ENCODE peak calls at places on chromosome 1, in six cellular contexts. M, Q, R, C, J and T are unnamed samples.
A peak's percentile ranks its signal among the peaks of the same experiment; 100 is the strongest.

GRCh38 chr1:206814716-206815341 is 42.5 kb upstream of the IL10 start:
- DNase-seq in M (no peak), Q (no peak), R (no peak), C (no peak), J (peak; percentile 34), T (no peak)

GRCh38 chr1:110309139-110309538 is 30.0 kb upstream of the RBM15 start:
- DNase-seq in M (no peak), Q (no peak), R (no peak), C (no peak), J (no peak), T (no peak)

GRCh38 chr1:116380499-116381316 is 7.7 kb downstream of the ATP1A1 start:
- DNase-seq in M (no peak), Q (no peak), R (no peak), C (no peak), J (no peak), T (no peak)

GRCh38 chr1:121519042-121519755 is 334.4 kb downstream of the SRGAP2C start:
- DNase-seq in M (peak; percentile 82), Q (no peak), R (no peak), C (peak; percentile 69), J (peak; percentile 53), T (peak; percentile 57)

GRCh38 chr1:12052008-12052573 is 11.0 kb upstream of the TNFRSF8 start:
- DNase-seq in M (no peak), Q (no peak), R (peak; percentile 78), C (peak; percentile 37), J (peak; percentile 52), T (no peak)

GRCh38 chr1:14745815-14746214 is 147.3 kb downstream of the KAZN start:
- DNase-seq in M (no peak), Q (no peak), R (no peak), C (no peak), J (no peak), T (no peak)

GRCh38 chr1:168386949-168387586 is 106.4 kb downstream of the TBX19 start:
- DNase-seq in M (no peak), Q (no peak), R (peak; percentile 77), C (peak; percentile 65), J (peak; percentile 28), T (peak; percentile 54)

GRCh38 chr1:241457421-241457820 is 62.1 kb downstream of the FH start:
- DNase-seq in M (no peak), Q (no peak), R (no peak), C (no peak), J (no peak), T (no peak)

GRCh38 chr1:44129616-44130500 is 11.2 kb downstream of the KLF17 start:
- DNase-seq in M (no peak), Q (no peak), R (no peak), C (no peak), J (no peak), T (no peak)

GRCh38 chr1:200453544-200453905 is 43.7 kb upstream of the ZNF281 start:
- DNase-seq in M (no peak), Q (no peak), R (no peak), C (no peak), J (no peak), T (no peak)

GRCh38 chr1:1429671-1430073 is 5.8 kb upstream of the VWA1 start:
- DNase-seq in M (no peak), Q (no peak), R (no peak), C (no peak), J (no peak), T (no peak)

GRCh38 chr1:116302281-116302680 is 70.8 kb upstream of the ATP1A1 start:
- DNase-seq in M (no peak), Q (no peak), R (no peak), C (no peak), J (no peak), T (no peak)

GRCh38 chr1:215141460-215141859 is 58.9 kb downstream of the KCNK2 start:
- DNase-seq in M (no peak), Q (no peak), R (no peak), C (no peak), J (no peak), T (no peak)

GRCh38 chr1:92031281-92032110 is 1.7 kb downstream of the EPHX4 start:
- DNase-seq in M (no peak), Q (no peak), R (no peak), C (no peak), J (no peak), T (no peak)

GRCh38 chr1:38026592-38027200 is 14.2 kb downstream of the UTP11 start:
- DNase-seq in M (peak; percentile 72), Q (no peak), R (no peak), C (peak; percentile 56), J (peak; percentile 35), T (no peak)

GRCh38 chr1:160032165-160032827 is 506 bp upstream of the PIGM start:
- DNase-seq in M (peak; percentile 12), Q (no peak), R (no peak), C (no peak), J (no peak), T (no peak)

GRCh38 chr1:82392513-82392912 is 591.8 kb downstream of the ADGRL2 start:
- DNase-seq in M (no peak), Q (no peak), R (no peak), C (no peak), J (no peak), T (no peak)

GRCh38 chr1:241612533-241613505 is 27.4 kb downstream of the CHML start:
- DNase-seq in M (no peak), Q (no peak), R (no peak), C (no peak), J (no peak), T (no peak)

GRCh38 chr1:156119503-156120209 is 5.1 kb downstream of the LMNA start:
- DNase-seq in M (no peak), Q (no peak), R (peak; percentile 63), C (peak; percentile 70), J (no peak), T (no peak)

GRCh38 chr1:59298710-59299346 is 1.9 kb downstream of the FGGY start:
- DNase-seq in M (no peak), Q (no peak), R (no peak), C (no peak), J (no peak), T (no peak)

DNA sequence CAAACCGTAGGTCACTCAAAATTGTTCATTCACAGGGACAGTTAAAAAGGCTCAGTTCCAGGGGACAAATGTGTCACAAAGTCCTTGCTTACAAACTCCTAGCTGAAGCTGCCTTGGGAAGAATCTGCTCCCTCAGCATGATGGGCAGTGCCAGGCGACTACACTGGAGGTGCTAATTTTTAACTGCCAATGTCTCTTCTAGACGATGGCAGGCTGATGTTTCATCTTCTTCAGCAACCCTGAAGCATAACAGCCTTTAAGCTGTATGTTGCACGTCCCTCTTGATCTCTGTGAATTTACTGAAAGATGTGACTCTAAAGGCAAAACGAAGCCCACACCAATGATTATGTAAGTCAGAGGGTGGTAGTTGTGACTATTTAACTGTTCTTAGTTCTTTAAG is 11.3 kb downstream of the COA7 start:
- DNase-seq in M (no peak), Q (no peak), R (no peak), C (no peak), J (no peak), T (no peak)
- H3K36me3 ChIP-seq in M (peaks cover 58% of the 10 kb centered on the region), Q (no peaks in the 10 kb centered on the region), R (no peaks in the 10 kb centered on the region), C (no peaks in the 10 kb centered on the region), J (no peaks in the 10 kb centered on the region), T (peaks cover 13% of the 10 kb centered on the region)

DNA sequence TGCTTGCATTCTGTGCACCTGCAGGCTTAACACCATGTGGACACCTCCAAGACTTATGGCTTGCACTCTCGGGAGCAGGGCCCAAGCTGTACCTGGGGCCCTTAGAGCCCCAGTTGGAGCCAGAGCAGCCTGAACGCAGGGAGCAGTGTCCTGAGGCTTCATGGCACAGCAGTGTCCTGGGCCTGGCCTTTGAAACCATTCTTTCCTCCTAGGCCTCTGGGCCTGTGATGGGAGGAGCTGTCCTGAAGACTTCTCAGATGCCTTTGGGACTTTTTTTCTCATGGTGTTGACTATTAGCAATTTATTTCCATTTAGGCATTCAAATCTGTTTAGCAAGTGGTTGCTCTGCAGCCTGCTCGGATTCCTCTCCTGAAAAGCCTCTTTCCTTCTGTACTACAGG is 11.0 kb downstream of the RPTN start:
- DNase-seq in M (no peak), Q (no peak), R (no peak), C (no peak), J (no peak), T (no peak)
- H3K9me3 ChIP-seq in M (no peaks in the 10 kb centered on the region), Q (no peaks in the 10 kb centered on the region), R (no peaks in the 10 kb centered on the region), C (peaks cover 19% of the 10 kb centered on the region), J (peaks cover 22% of the 10 kb centered on the region), T (peaks cover 3% of the 10 kb centered on the region)

GRCh38 chr1:31428436-31429221 is 15.6 kb downstream of the SERINC2 start:
- DNase-seq in M (no peak), Q (no peak), R (no peak), C (no peak), J (no peak), T (no peak)

GRCh38 chr1:31427322-31427721 is 14.3 kb downstream of the SERINC2 start:
- DNase-seq in M (no peak), Q (no peak), R (no peak), C (no peak), J (no peak), T (no peak)

GRCh38 chr1:31424568-31424967 is 11.6 kb downstream of the SERINC2 start:
- DNase-seq in M (no peak), Q (no peak), R (no peak), C (no peak), J (no peak), T (no peak)

GRCh38 chr1:31425301-31426081 is 12.5 kb downstream of the SERINC2 start:
- DNase-seq in M (no peak), Q (no peak), R (no peak), C (no peak), J (no peak), T (no peak)

DNA sequence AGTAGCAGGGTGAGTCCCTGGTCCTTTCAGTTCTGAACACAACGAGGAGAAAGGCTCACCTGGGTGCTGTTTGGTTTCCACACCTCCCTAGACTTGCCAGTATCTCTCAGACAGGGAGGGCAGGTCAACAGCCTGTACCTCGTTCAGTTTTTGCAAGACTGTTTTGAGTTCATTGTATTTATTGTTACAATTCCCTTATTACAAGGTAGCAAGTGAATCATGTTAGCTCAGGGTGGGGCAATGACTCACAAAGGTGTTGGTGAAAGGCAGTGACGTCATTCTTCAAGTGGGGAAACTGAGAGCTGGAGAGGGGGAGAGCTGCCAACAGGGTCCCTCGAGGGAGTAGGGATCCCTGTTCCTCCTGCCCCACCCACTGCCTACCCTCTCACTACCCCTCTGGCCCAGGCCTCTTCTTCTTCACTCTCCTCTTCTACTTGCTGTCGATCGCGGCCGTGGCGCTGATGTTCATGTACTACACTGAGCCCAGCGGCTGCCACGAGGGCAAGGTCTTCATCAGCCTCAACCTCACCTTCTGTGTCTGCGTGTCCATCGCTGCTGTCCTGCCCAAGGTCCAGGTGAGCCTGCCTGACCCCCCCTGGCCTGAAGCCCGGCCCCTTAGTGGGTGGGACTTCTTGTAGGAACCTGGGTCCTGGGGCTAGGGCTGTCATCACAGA is 13.4 kb downstream of the SERINC2 start:
- DNase-seq in M (no peak), Q (no peak), R (no peak), C (peak; percentile 31), J (no peak), T (no peak)
- H3K36me3 ChIP-seq in M (no peaks in the 10 kb centered on the region), Q (no peaks in the 10 kb centered on the region), R (no peaks in the 10 kb centered on the region), C (no peaks in the 10 kb centered on the region), J (no peaks in the 10 kb centered on the region), T (peaks cover 12% of the 10 kb centered on the region)

GRCh38 chr1:203968728-203969127 is 104.2 kb upstream of the SOX13 start:
- DNase-seq in M (no peak), Q (no peak), R (peak; percentile 18), C (no peak), J (no peak), T (no peak)

GRCh38 chr1:203969846-203970245 is 103.1 kb upstream of the SOX13 start:
- DNase-seq in M (no peak), Q (no peak), R (no peak), C (no peak), J (no peak), T (no peak)
- H3K9me3 ChIP-seq in M (peaks cover 25% of the 10 kb centered on the region), Q (no peaks in the 10 kb centered on the region), R (no peaks in the 10 kb centered on the region), C (peaks cover 14% of the 10 kb centered on the region), J (peaks cover 36% of the 10 kb centered on the region), T (no peaks in the 10 kb centered on the region)